ENCODE peak calls at places on chromosomes 1 and 21, in six cellular contexts. One of them, this sample, is unnamed.
A peak's percentile ranks its signal among the peaks of the same experiment; 100 is the strongest.

GRCh38 chr21:40386301-40386911 is 460.6 kb downstream of the DSCAM start:
- DNase-seq in mammary epithelial cell: peak; percentile 41
- DNase-seq in SK-N-SH: peak; percentile 78
- DNase-seq in GM12878: no peak
- DNase-seq in OCI-LY7: peak; percentile 7
- DNase-seq in MM.1S: peak; percentile 86
- DNase-seq in this sample: peak; percentile 12

GRCh38 chr1:88801575-88802208 is 89.7 kb downstream of the GTF2B start:
- DNase-seq in OCI-LY7: no peak
- DNase-seq in SK-N-SH: no peak
- DNase-seq in GM12878: peak; percentile 12
- DNase-seq in mammary epithelial cell: peak; percentile 61
- DNase-seq in MM.1S: no peak
- DNase-seq in this sample: no peak

GRCh38 chr1:181179980-181180964 is 91.8 kb downstream of the IER5 start:
- DNase-seq in OCI-LY7: no peak
- DNase-seq in SK-N-SH: no peak
- DNase-seq in mammary epithelial cell: peak; percentile 61
- DNase-seq in MM.1S: peak; percentile 16
- DNase-seq in GM12878: peak; percentile 4
- DNase-seq in this sample: peak; percentile 87

GRCh38 chr1:221711156-221711577 is 30.7 kb downstream of the DUSP10 start:
- DNase-seq in SK-N-SH: no peak
- DNase-seq in OCI-LY7: no peak
- DNase-seq in mammary epithelial cell: no peak
- DNase-seq in GM12878: no peak
- DNase-seq in MM.1S: no peak
- DNase-seq in this sample: no peak

GRCh38 chr21:32626633-32627196 is 14.5 kb upstream of the CFAP298 start:
- DNase-seq in mammary epithelial cell: peak; percentile 14
- DNase-seq in OCI-LY7: no peak
- DNase-seq in GM12878: no peak
- DNase-seq in MM.1S: no peak
- DNase-seq in SK-N-SH: no peak
- DNase-seq in this sample: peak; percentile 69

GRCh38 chr1:219555802-219556201 is 57.1 kb downstream of the ZC3H11B start:
- DNase-seq in GM12878: no peak
- DNase-seq in MM.1S: no peak
- DNase-seq in SK-N-SH: no peak
- DNase-seq in OCI-LY7: no peak
- DNase-seq in mammary epithelial cell: peak; percentile 48
- DNase-seq in this sample: peak; percentile 69

GRCh38 chr1:94384485-94385353 is 33.5 kb upstream of the ABCD3 start:
- DNase-seq in MM.1S: no peak
- DNase-seq in mammary epithelial cell: no peak
- DNase-seq in OCI-LY7: peak; percentile 34
- DNase-seq in SK-N-SH: peak; percentile 24
- DNase-seq in GM12878: no peak
- DNase-seq in this sample: no peak

GRCh38 chr1:215878843-215879242 is 311.7 kb downstream of the KCTD3 start:
- DNase-seq in MM.1S: no peak
- DNase-seq in SK-N-SH: no peak
- DNase-seq in OCI-LY7: no peak
- DNase-seq in mammary epithelial cell: no peak
- DNase-seq in GM12878: peak; percentile 7
- DNase-seq in this sample: no peak

GRCh38 chr1:76625887-76626286 is 241.4 kb upstream of the ST6GALNAC5 start:
- DNase-seq in SK-N-SH: no peak
- DNase-seq in MM.1S: no peak
- DNase-seq in mammary epithelial cell: no peak
- DNase-seq in OCI-LY7: no peak
- DNase-seq in GM12878: no peak
- DNase-seq in this sample: no peak

GRCh38 chr1:93758842-93759515 is 77.3 kb upstream of the BCAR3 start:
- DNase-seq in OCI-LY7: no peak
- DNase-seq in MM.1S: no peak
- DNase-seq in GM12878: no peak
- DNase-seq in SK-N-SH: peak; percentile 55
- DNase-seq in mammary epithelial cell: no peak
- DNase-seq in this sample: peak; percentile 23

GRCh38 chr1:216927111-216927510 is 203.9 kb upstream of the ESRRG start:
- DNase-seq in OCI-LY7: no peak
- DNase-seq in GM12878: no peak
- DNase-seq in SK-N-SH: no peak
- DNase-seq in mammary epithelial cell: no peak
- DNase-seq in MM.1S: no peak
- DNase-seq in this sample: no peak

GRCh38 chr1:244603498-244603897 is 49.4 kb upstream of the DESI2 start:
- DNase-seq in GM12878: no peak
- DNase-seq in OCI-LY7: peak; percentile 62
- DNase-seq in mammary epithelial cell: peak; percentile 23
- DNase-seq in SK-N-SH: peak; percentile 43
- DNase-seq in MM.1S: peak; percentile 57
- DNase-seq in this sample: peak; percentile 60

GRCh38 chr1:101300916-101301315 is 64.1 kb downstream of the S1PR1 start:
- DNase-seq in GM12878: no peak
- DNase-seq in OCI-LY7: no peak
- DNase-seq in SK-N-SH: no peak
- DNase-seq in mammary epithelial cell: no peak
- DNase-seq in MM.1S: no peak
- DNase-seq in this sample: no peak

GRCh38 chr1:110136911-110137310 is 13.4 kb upstream of the SLC6A17 start:
- DNase-seq in SK-N-SH: peak; percentile 77
- DNase-seq in mammary epithelial cell: no peak
- DNase-seq in GM12878: no peak
- DNase-seq in OCI-LY7: no peak
- DNase-seq in MM.1S: peak; percentile 66
- DNase-seq in this sample: no peak

GRCh38 chr21:39863111-39863510 is 4.1 kb upstream of the PCP4 start:
- DNase-seq in mammary epithelial cell: peak; percentile 62
- DNase-seq in GM12878: no peak
- DNase-seq in MM.1S: peak; percentile 44
- DNase-seq in OCI-LY7: no peak
- DNase-seq in SK-N-SH: no peak
- DNase-seq in this sample: no peak

GRCh38 chr1:172727956-172728603 is 69.2 kb downstream of the FASLG start:
- DNase-seq in OCI-LY7: peak; percentile 63
- DNase-seq in GM12878: no peak
- DNase-seq in SK-N-SH: peak; percentile 28
- DNase-seq in mammary epithelial cell: peak; percentile 39
- DNase-seq in MM.1S: peak; percentile 87
- DNase-seq in this sample: peak; percentile 51

GRCh38 chr1:246677842-246678241 is 46.4 kb upstream of the SCCPDH start:
- DNase-seq in mammary epithelial cell: no peak
- DNase-seq in OCI-LY7: no peak
- DNase-seq in GM12878: no peak
- DNase-seq in SK-N-SH: no peak
- DNase-seq in MM.1S: no peak
- DNase-seq in this sample: no peak

GRCh38 chr1:116820362-116820761 is 66.1 kb downstream of the CD2 start:
- DNase-seq in MM.1S: no peak
- DNase-seq in SK-N-SH: no peak
- DNase-seq in mammary epithelial cell: peak; percentile 88
- DNase-seq in OCI-LY7: no peak
- DNase-seq in GM12878: no peak
- DNase-seq in this sample: peak; percentile 80

DNA sequence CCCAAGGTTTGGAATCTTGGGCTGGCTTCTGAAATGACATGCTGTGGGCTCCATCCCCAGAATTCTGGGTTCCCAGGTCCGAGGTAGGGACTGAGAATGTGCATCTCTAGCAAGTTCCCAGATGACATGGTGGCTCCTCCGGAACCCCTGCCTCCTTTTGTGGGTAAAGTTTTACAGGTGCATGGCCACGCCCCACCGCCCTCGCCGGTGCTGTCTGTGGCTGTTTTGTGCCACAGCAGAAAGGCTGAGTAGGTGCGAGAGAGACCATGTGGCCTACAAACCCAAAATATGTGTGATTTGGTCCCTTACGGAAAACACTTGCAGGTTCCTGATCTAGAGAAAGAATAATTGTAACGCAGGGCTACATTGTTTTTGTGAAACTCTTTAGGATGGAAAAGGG is 30.9 kb downstream of the SKI start:
- DNase-seq in GM12878: no peak
- DNase-seq in OCI-LY7: peak; percentile 73
- DNase-seq in MM.1S: no peak
- DNase-seq in mammary epithelial cell: no peak
- DNase-seq in SK-N-SH: no peak
- DNase-seq in this sample: no peak
- H4K20me1 ChIP-seq in GM12878: no peaks in the 10 kb centered on the region
- H4K20me1 ChIP-seq in OCI-LY7: peaks cover 6% of the 10 kb centered on the region
- H4K20me1 ChIP-seq in MM.1S: no peaks in the 10 kb centered on the region
- H4K20me1 ChIP-seq in mammary epithelial cell: peaks cover 3% of the 10 kb centered on the region
- H4K20me1 ChIP-seq in SK-N-SH: peaks cover 87% of the 10 kb centered on the region
- H4K20me1 ChIP-seq in this sample: peaks cover 38% of the 10 kb centered on the region

GRCh38 chr1:27418326-27418761 is 25.9 kb downstream of the GPR3 start:
- DNase-seq in GM12878: no peak
- DNase-seq in MM.1S: peak; percentile 85
- DNase-seq in OCI-LY7: no peak
- DNase-seq in mammary epithelial cell: peak; percentile 92
- DNase-seq in SK-N-SH: no peak
- DNase-seq in this sample: peak; percentile 97
- H4K20me1 ChIP-seq in GM12878: no peaks in the 10 kb centered on the region
- H4K20me1 ChIP-seq in MM.1S: no peaks in the 10 kb centered on the region
- H4K20me1 ChIP-seq in OCI-LY7: no peaks in the 10 kb centered on the region
- H4K20me1 ChIP-seq in mammary epithelial cell: no peaks in the 10 kb centered on the region
- H4K20me1 ChIP-seq in SK-N-SH: peaks cover 2% of the 10 kb centered on the region
- H4K20me1 ChIP-seq in this sample: no peaks in the 10 kb centered on the region

GRCh38 chr21:45642122-45642813 is 1.3 kb upstream of the PCBP3 start:
- DNase-seq in MM.1S: no peak
- DNase-seq in GM12878: no peak
- DNase-seq in SK-N-SH: no peak
- DNase-seq in mammary epithelial cell: no peak
- DNase-seq in OCI-LY7: no peak
- DNase-seq in this sample: peak; percentile 15

GRCh38 chr21:45641480-45642035 is 2.0 kb upstream of the PCBP3 start:
- DNase-seq in mammary epithelial cell: no peak
- DNase-seq in GM12878: no peak
- DNase-seq in SK-N-SH: no peak
- DNase-seq in MM.1S: no peak
- DNase-seq in OCI-LY7: no peak
- DNase-seq in this sample: no peak

GRCh38 chr21:45640888-45641479 is 2.5 kb upstream of the PCBP3 start:
- DNase-seq in mammary epithelial cell: no peak
- DNase-seq in OCI-LY7: peak; percentile 47
- DNase-seq in GM12878: peak; percentile 56
- DNase-seq in SK-N-SH: no peak
- DNase-seq in MM.1S: no peak
- DNase-seq in this sample: peak; percentile 87

GRCh38 chr21:45643021-45643980 is at the start of gene PCBP3:
- DNase-seq in GM12878: peak; percentile 66
- DNase-seq in MM.1S: peak; percentile 99
- DNase-seq in SK-N-SH: peak; percentile 98
- DNase-seq in mammary epithelial cell: peak; percentile 81
- DNase-seq in OCI-LY7: peak; percentile 98
- DNase-seq in this sample: peak; percentile 96

GRCh38 chr21:45644041-45644906 is 749 bp downstream of the PCBP3 start:
- DNase-seq in OCI-LY7: no peak
- DNase-seq in MM.1S: peak; percentile 82
- DNase-seq in SK-N-SH: peak; percentile 77
- DNase-seq in GM12878: no peak
- DNase-seq in mammary epithelial cell: no peak
- DNase-seq in this sample: peak; percentile 56
- H4K20me1 ChIP-seq in OCI-LY7: no peaks in the 10 kb centered on the region
- H4K20me1 ChIP-seq in MM.1S: peaks cover 3% of the 10 kb centered on the region
- H4K20me1 ChIP-seq in SK-N-SH: peaks cover 27% of the 10 kb centered on the region
- H4K20me1 ChIP-seq in GM12878: no peaks in the 10 kb centered on the region
- H4K20me1 ChIP-seq in mammary epithelial cell: no peaks in the 10 kb centered on the region
- H4K20me1 ChIP-seq in this sample: no peaks in the 10 kb centered on the region

GRCh38 chr1:1228187-1228586 is 3.6 kb downstream of the SDF4 start:
- DNase-seq in mammary epithelial cell: no peak
- DNase-seq in GM12878: no peak
- DNase-seq in OCI-LY7: no peak
- DNase-seq in MM.1S: no peak
- DNase-seq in SK-N-SH: no peak
- DNase-seq in this sample: no peak

GRCh38 chr1:1225913-1226312 is 5.9 kb downstream of the SDF4 start:
- DNase-seq in mammary epithelial cell: no peak
- DNase-seq in OCI-LY7: no peak
- DNase-seq in GM12878: no peak
- DNase-seq in MM.1S: no peak
- DNase-seq in SK-N-SH: no peak
- DNase-seq in this sample: no peak

GRCh38 chr1:1225238-1225845 is 6.5 kb downstream of the SDF4 start:
- DNase-seq in MM.1S: no peak
- DNase-seq in SK-N-SH: no peak
- DNase-seq in GM12878: no peak
- DNase-seq in mammary epithelial cell: no peak
- DNase-seq in OCI-LY7: no peak
- DNase-seq in this sample: no peak

GRCh38 chr1:1227386-1227785 is 4.4 kb downstream of the SDF4 start:
- DNase-seq in mammary epithelial cell: no peak
- DNase-seq in GM12878: no peak
- DNase-seq in SK-N-SH: no peak
- DNase-seq in OCI-LY7: no peak
- DNase-seq in MM.1S: no peak
- DNase-seq in this sample: no peak

GRCh38 chr1:1226566-1227362 is 5.0 kb downstream of the SDF4 start:
- DNase-seq in MM.1S: no peak
- DNase-seq in mammary epithelial cell: no peak
- DNase-seq in OCI-LY7: no peak
- DNase-seq in SK-N-SH: no peak
- DNase-seq in GM12878: no peak
- DNase-seq in this sample: no peak
- H4K20me1 ChIP-seq in MM.1S: no peaks in the 10 kb centered on the region
- H4K20me1 ChIP-seq in mammary epithelial cell: no peaks in the 10 kb centered on the region
- H4K20me1 ChIP-seq in OCI-LY7: no peaks in the 10 kb centered on the region
- H4K20me1 ChIP-seq in SK-N-SH: peaks cover 13% of the 10 kb centered on the region
- H4K20me1 ChIP-seq in GM12878: no peaks in the 10 kb centered on the region
- H4K20me1 ChIP-seq in this sample: no peaks in the 10 kb centered on the region

This sample was measured in GM23248.